ENCODE peak calls at places on chromosomes 3 and 15, in four cellular contexts. One of them, this sample, is unnamed.

GRCh38 chr3:138412821-138413531 is 21.4 kb upstream of the ESYT3 start:
- DNase-seq in posterior vena cava: no peak
- DNase-seq in fibroblast of the conjunctiva: no peak
- DNase-seq in putamen: peak
- DNase-seq in this sample: no peak

GRCh38 chr3:46923559-46924350 is 46.2 kb downstream of the PTH1R start:
- DNase-seq in posterior vena cava: peak
- DNase-seq in fibroblast of the conjunctiva: no peak
- DNase-seq in putamen: no peak
- DNase-seq in this sample: no peak

GRCh38 chr3:16547555-16547954 is 34.1 kb upstream of the RFTN1 start:
- DNase-seq in putamen: no peak
- DNase-seq in posterior vena cava: no peak
- DNase-seq in fibroblast of the conjunctiva: no peak
- DNase-seq in this sample: no peak

GRCh38 chr3:49882182-49882581 is 12.5 kb upstream of the CAMKV start:
- DNase-seq in putamen: no peak
- DNase-seq in fibroblast of the conjunctiva: no peak
- DNase-seq in posterior vena cava: no peak
- DNase-seq in this sample: no peak

GRCh38 chr3:14432996-14433572 is 30.7 kb downstream of the SLC6A6 start:
- DNase-seq in putamen: no peak
- DNase-seq in posterior vena cava: no peak
- DNase-seq in fibroblast of the conjunctiva: no peak
- DNase-seq in this sample: no peak

GRCh38 chr15:27623560-27624305 is 475.4 kb downstream of the OCA2 start:
- DNase-seq in fibroblast of the conjunctiva: no peak
- DNase-seq in posterior vena cava: no peak
- DNase-seq in putamen: no peak
- DNase-seq in this sample: no peak

GRCh38 chr15:36428102-36428845 is 151.2 kb upstream of the CDIN1 start:
- DNase-seq in putamen: no peak
- DNase-seq in posterior vena cava: no peak
- DNase-seq in fibroblast of the conjunctiva: peak
- DNase-seq in this sample: peak

GRCh38 chr3:120855665-120856437 is 52.2 kb upstream of the STXBP5L start:
- DNase-seq in putamen: no peak
- DNase-seq in posterior vena cava: peak
- DNase-seq in fibroblast of the conjunctiva: peak
- DNase-seq in this sample: peak

GRCh38 chr3:63824309-63824708 is 5.2 kb downstream of the C3orf49 start:
- DNase-seq in fibroblast of the conjunctiva: no peak
- DNase-seq in putamen: no peak
- DNase-seq in posterior vena cava: no peak
- DNase-seq in this sample: peak

GRCh38 chr3:16490062-16490641 is 23.3 kb downstream of the RFTN1 start:
- DNase-seq in putamen: no peak
- DNase-seq in fibroblast of the conjunctiva: no peak
- DNase-seq in posterior vena cava: no peak
- DNase-seq in this sample: no peak

GRCh38 chr3:60497922-60498321 is 753.3 kb downstream of the FHIT start:
- DNase-seq in putamen: no peak
- DNase-seq in fibroblast of the conjunctiva: no peak
- DNase-seq in posterior vena cava: no peak
- DNase-seq in this sample: no peak

GRCh38 chr3:197454014-197454413 is 101.8 kb downstream of the BDH1 start:
- DNase-seq in posterior vena cava: no peak
- DNase-seq in fibroblast of the conjunctiva: no peak
- DNase-seq in putamen: no peak
- DNase-seq in this sample: no peak

GRCh38 chr15:57198654-57199241 is 177.6 kb upstream of the CGNL1 start:
- DNase-seq in posterior vena cava: no peak
- DNase-seq in fibroblast of the conjunctiva: no peak
- DNase-seq in putamen: no peak
- DNase-seq in this sample: no peak

GRCh38 chr15:61584410-61584809 is 355.3 kb upstream of the RORA start:
- DNase-seq in posterior vena cava: no peak
- DNase-seq in putamen: no peak
- DNase-seq in fibroblast of the conjunctiva: no peak
- DNase-seq in this sample: no peak

GRCh38 chr3:4492240-4493007 is 724 bp upstream of the ITPR1 start:
- DNase-seq in putamen: peak
- DNase-seq in posterior vena cava: peak
- DNase-seq in fibroblast of the conjunctiva: no peak
- DNase-seq in this sample: peak

This sample was measured in skeletal muscle cell.